ENCODE peak calls at places on chromosomes 4 and X, in six cellular contexts. One of them, this sample, is unnamed.

GRCh38 chr4:159349332-159349731 is 246.5 kb downstream of the RAPGEF2 start:
- DNase-seq in endodermal cell: no peak
- DNase-seq in BJ: no peak
- DNase-seq in AG09309: no peak
- DNase-seq in choroid plexus epithelial cell: no peak
- DNase-seq in stomach: no peak
- DNase-seq in this sample: no peak

GRCh38 chr4:89110541-89110985 is 770 bp upstream of the TIGD2 start:
- DNase-seq in BJ: no peak
- DNase-seq in stomach: no peak
- DNase-seq in endodermal cell: peak; percentile 80
- DNase-seq in choroid plexus epithelial cell: no peak
- DNase-seq in AG09309: no peak
- DNase-seq in this sample: no peak

GRCh38 chr4:3202836-3203820 is 45.8 kb upstream of the MSANTD1 start:
- DNase-seq in AG09309: no peak
- DNase-seq in stomach: no peak
- DNase-seq in endodermal cell: peak; percentile 12
- DNase-seq in choroid plexus epithelial cell: peak; percentile 19
- DNase-seq in BJ: no peak
- DNase-seq in this sample: no peak

GRCh38 chrX:126658447-126658846 is 105.8 kb upstream of the DCAF12L1 start:
- DNase-seq in AG09309: no peak
- DNase-seq in choroid plexus epithelial cell: no peak
- DNase-seq in endodermal cell: no peak
- DNase-seq in stomach: no peak
- DNase-seq in BJ: no peak
- DNase-seq in this sample: no peak

GRCh38 chrX:106588801-106589200 is 23.0 kb upstream of the RADX start:
- DNase-seq in AG09309: no peak
- DNase-seq in choroid plexus epithelial cell: no peak
- DNase-seq in BJ: no peak
- DNase-seq in endodermal cell: no peak
- DNase-seq in stomach: no peak
- DNase-seq in this sample: no peak

GRCh38 chrX:25648790-25649189 is 489.4 kb upstream of the MAGEB18 start:
- DNase-seq in choroid plexus epithelial cell: no peak
- DNase-seq in endodermal cell: no peak
- DNase-seq in AG09309: no peak
- DNase-seq in BJ: no peak
- DNase-seq in stomach: no peak
- DNase-seq in this sample: no peak

GRCh38 chr4:15912961-15913630 is 25.4 kb downstream of the FGFBP1 start:
- DNase-seq in choroid plexus epithelial cell: peak; percentile 76
- DNase-seq in stomach: no peak
- DNase-seq in endodermal cell: no peak
- DNase-seq in BJ: no peak
- DNase-seq in AG09309: no peak
- DNase-seq in this sample: peak; percentile 73

GRCh38 chr4:121070696-121071639 is 1.4 kb downstream of the NDNF start:
- DNase-seq in choroid plexus epithelial cell: peak; percentile 15
- DNase-seq in stomach: no peak
- DNase-seq in BJ: no peak
- DNase-seq in AG09309: no peak
- DNase-seq in endodermal cell: peak; percentile 91
- DNase-seq in this sample: no peak

GRCh38 chr4:39710098-39710896 is 12.4 kb downstream of the UBE2K start:
- DNase-seq in BJ: no peak
- DNase-seq in endodermal cell: no peak
- DNase-seq in choroid plexus epithelial cell: no peak
- DNase-seq in AG09309: no peak
- DNase-seq in stomach: no peak
- DNase-seq in this sample: no peak

GRCh38 chr4:6730603-6731300 is 14.8 kb downstream of the BLOC1S4 start:
- DNase-seq in choroid plexus epithelial cell: no peak
- DNase-seq in AG09309: no peak
- DNase-seq in endodermal cell: no peak
- DNase-seq in stomach: no peak
- DNase-seq in BJ: no peak
- DNase-seq in this sample: no peak

GRCh38 chr4:105859233-105859632 is 36.0 kb upstream of the NPNT start:
- DNase-seq in endodermal cell: no peak
- DNase-seq in BJ: peak; percentile 47
- DNase-seq in AG09309: peak; percentile 33
- DNase-seq in choroid plexus epithelial cell: peak; percentile 83
- DNase-seq in stomach: no peak
- DNase-seq in this sample: peak; percentile 4

GRCh38 chr4:21802406-21802805 is 146.2 kb downstream of the KCNIP4 start:
- DNase-seq in endodermal cell: no peak
- DNase-seq in BJ: no peak
- DNase-seq in stomach: no peak
- DNase-seq in AG09309: no peak
- DNase-seq in choroid plexus epithelial cell: peak; percentile 83
- DNase-seq in this sample: peak; percentile 66

GRCh38 chr4:48668254-48669017 is 111.6 kb downstream of the FRYL start:
- DNase-seq in endodermal cell: no peak
- DNase-seq in choroid plexus epithelial cell: no peak
- DNase-seq in stomach: no peak
- DNase-seq in AG09309: no peak
- DNase-seq in BJ: no peak
- DNase-seq in this sample: no peak
- H3K4me3 ChIP-seq in endodermal cell: no peak overlapping the region
- H3K4me3 ChIP-seq in choroid plexus epithelial cell: no peak overlapping the region
- H3K4me3 ChIP-seq in stomach: no peak overlapping the region
- H3K4me3 ChIP-seq in AG09309: no peak overlapping the region
- H3K4me3 ChIP-seq in BJ: no peak overlapping the region
- H3K4me3 ChIP-seq in this sample: no peak overlapping the region

DNA sequence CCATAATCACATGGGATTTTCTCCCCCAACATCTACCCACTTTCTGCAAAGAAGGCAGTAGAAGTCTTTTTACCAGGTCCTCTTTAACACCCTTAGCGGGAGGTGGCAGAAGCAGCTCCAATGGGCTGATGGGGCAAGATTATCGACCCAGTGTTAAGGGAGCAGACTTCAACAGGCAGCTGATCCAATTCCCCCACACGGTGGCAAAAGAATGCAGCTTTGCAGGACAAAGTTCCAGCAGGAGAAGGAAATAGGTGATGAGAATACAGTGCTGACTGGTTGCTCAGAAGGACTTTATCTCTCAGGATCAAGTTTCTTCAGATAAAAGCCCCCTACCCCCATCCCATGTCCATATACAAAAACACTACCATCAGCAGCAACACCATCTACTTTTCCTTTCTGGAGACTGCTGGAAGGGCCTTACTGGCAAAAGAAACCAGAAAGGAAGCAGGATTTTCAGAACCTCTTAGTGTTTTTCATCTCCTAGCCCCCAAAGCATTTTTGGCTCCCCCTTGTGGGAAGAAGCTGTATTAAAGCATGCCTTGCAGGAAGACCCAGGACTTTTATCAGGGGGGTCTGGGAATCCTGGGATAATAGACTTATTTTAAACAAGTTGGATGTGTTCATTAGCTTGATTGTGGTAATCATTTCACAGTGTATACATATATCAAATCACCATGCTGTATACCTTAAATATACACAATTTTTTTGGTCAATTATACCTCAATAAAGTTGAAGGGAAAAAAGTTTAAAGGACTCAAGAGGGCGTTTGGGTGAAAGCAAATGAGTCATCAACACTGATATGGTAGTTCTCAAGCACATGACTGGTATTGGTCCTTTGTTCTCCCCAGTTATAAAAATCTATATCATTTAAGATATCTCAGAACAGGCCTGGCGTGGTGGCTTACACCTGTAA is 146.4 kb downstream of the GPC3 start:
- DNase-seq in endodermal cell: peak; percentile 82
- DNase-seq in AG09309: no peak
- DNase-seq in BJ: no peak
- DNase-seq in choroid plexus epithelial cell: peak; percentile 60
- DNase-seq in stomach: no peak
- DNase-seq in this sample: no peak
- TF ChIP-seq CTCF in endodermal cell: peak; percentile 91
- TF ChIP-seq CTCF in AG09309: peak; percentile 76
- TF ChIP-seq CTCF in BJ: peak; percentile 56
- TF ChIP-seq CTCF in choroid plexus epithelial cell: peak; percentile 74
- TF ChIP-seq CTCF in stomach: peak; percentile 44
- TF ChIP-seq CTCF in this sample: peak; percentile 69

DNA sequence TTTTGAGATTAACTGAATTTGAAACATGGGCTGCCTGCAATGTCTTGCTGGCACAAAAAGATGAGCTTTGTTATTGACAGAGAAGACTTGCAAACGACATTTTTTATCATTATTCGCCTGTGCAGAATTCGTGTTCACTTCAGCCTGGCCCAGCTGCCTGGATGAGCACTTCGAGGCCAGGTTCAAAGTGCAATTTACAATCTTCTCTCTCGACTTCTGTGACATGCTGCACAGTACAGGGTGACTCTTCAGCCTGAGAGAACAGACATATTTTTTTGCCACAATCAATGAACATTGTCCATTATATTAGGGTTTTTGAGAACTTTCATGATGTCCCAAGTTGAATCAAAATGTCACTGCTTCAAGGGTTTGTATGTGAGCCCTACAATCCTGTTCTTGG is 616.5 kb downstream of the SMARCA1 start:
- DNase-seq in stomach: no peak
- DNase-seq in AG09309: no peak
- DNase-seq in endodermal cell: no peak
- DNase-seq in BJ: no peak
- DNase-seq in choroid plexus epithelial cell: no peak
- DNase-seq in this sample: no peak
- H3K4me3 ChIP-seq in stomach: no peak overlapping the region
- H3K4me3 ChIP-seq in AG09309: no peak overlapping the region
- H3K4me3 ChIP-seq in endodermal cell: no peak overlapping the region
- H3K4me3 ChIP-seq in BJ: no peak overlapping the region
- H3K4me3 ChIP-seq in choroid plexus epithelial cell: no peak overlapping the region
- H3K4me3 ChIP-seq in this sample: no peak overlapping the region

GRCh38 chr4:76996445-76996844 is 46.9 kb downstream of the SEPTIN11 start:
- DNase-seq in stomach: no peak
- DNase-seq in AG09309: no peak
- DNase-seq in BJ: no peak
- DNase-seq in endodermal cell: no peak
- DNase-seq in choroid plexus epithelial cell: no peak
- DNase-seq in this sample: no peak
- TF ChIP-seq CTCF in stomach: no peak
- TF ChIP-seq CTCF in AG09309: no peak
- TF ChIP-seq CTCF in BJ: no peak
- TF ChIP-seq CTCF in endodermal cell: no peak
- TF ChIP-seq CTCF in choroid plexus epithelial cell: no peak
- TF ChIP-seq CTCF in this sample: no peak

DNA sequence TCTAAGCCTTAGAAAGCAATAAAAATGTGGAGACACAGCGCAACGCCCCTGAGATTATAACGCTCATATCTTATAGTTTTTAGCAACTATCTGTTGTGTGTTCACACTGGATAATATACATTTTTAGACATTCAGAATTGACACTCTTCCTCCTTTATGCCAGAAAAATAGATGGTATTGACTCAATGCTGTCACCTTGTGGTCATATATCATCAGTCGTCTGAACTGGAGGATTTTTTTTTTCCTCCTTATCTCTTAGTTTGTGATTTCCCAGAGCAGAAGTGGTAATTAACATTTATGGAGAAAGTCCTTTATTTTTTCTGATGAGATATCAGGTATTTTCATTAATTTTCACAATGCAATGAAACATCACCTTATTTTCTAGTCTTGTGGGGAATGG is 759.6 kb downstream of the RAB28 start:
- DNase-seq in stomach: no peak
- DNase-seq in BJ: no peak
- DNase-seq in endodermal cell: no peak
- DNase-seq in AG09309: no peak
- DNase-seq in choroid plexus epithelial cell: peak; percentile 26
- DNase-seq in this sample: no peak
- H3K4me3 ChIP-seq in stomach: no peak overlapping the region
- H3K4me3 ChIP-seq in BJ: no peak overlapping the region
- H3K4me3 ChIP-seq in endodermal cell: no peak overlapping the region
- H3K4me3 ChIP-seq in AG09309: no peak overlapping the region
- H3K4me3 ChIP-seq in choroid plexus epithelial cell: no peak overlapping the region
- H3K4me3 ChIP-seq in this sample: no peak overlapping the region

GRCh38 chrX:118847676-118848075 is 24.1 kb downstream of the ZCCHC12 start:
- DNase-seq in stomach: no peak
- DNase-seq in BJ: no peak
- DNase-seq in choroid plexus epithelial cell: peak; percentile 62
- DNase-seq in AG09309: peak; percentile 16
- DNase-seq in endodermal cell: no peak
- DNase-seq in this sample: no peak
- TF ChIP-seq CTCF in stomach: peak; percentile 62
- TF ChIP-seq CTCF in BJ: peak; percentile 59
- TF ChIP-seq CTCF in choroid plexus epithelial cell: peak; percentile 56
- TF ChIP-seq CTCF in AG09309: peak; percentile 60
- TF ChIP-seq CTCF in endodermal cell: peak; percentile 81
- TF ChIP-seq CTCF in this sample: peak; percentile 60

This sample was measured in kidney epithelial cell.